ENCODE peak calls at places on chromosomes 12 and 14, in six cellular contexts. N is astrocyte of the spinal cord; D is T-helper 9 cell; P is stimulated activated CD4-positive, alpha-beta T cell treated with anti-CD3 and anti-CD28 coated beads, Interleukin-2, amount 100 ng/mL, for 48 hours; H is Karpas-422; X is NCI-H524. W is an unnamed sample.

GRCh38 chr14:61080591-61081010 is 99.6 kb downstream of the SLC38A6 start:
- DNase-seq in N (peak), D (no peak), P (no peak), H (peak), X (no peak), W (no peak)

GRCh38 chr12:30837595-30837994 is 82.8 kb upstream of the CAPRIN2 start:
- DNase-seq in N (no peak), D (no peak), P (no peak), H (no peak), X (no peak), W (no peak)

GRCh38 chr12:126950266-126950665 is 1316.7 kb upstream of the TMEM132C start:
- DNase-seq in N (no peak), D (no peak), P (no peak), H (no peak), X (peak), W (no peak)

GRCh38 chr14:76836029-76836630 is 9.9 kb downstream of the LRRC74A start:
- DNase-seq in N (no peak), D (no peak), P (no peak), H (no peak), X (no peak), W (no peak)

GRCh38 chr12:65740506-65740872 is 83.8 kb upstream of the HMGA2 start:
- DNase-seq in N (no peak), D (no peak), P (no peak), H (no peak), X (no peak), W (no peak)

GRCh38 chr12:1369942-1370620 is 224.3 kb downstream of the FBXL14 start:
- DNase-seq in N (no peak), D (no peak), P (no peak), H (peak), X (no peak), W (no peak)

GRCh38 chr14:90402009-90402408 is 5.2 kb downstream of the CALM1 start:
- DNase-seq in N (no peak), D (no peak), P (no peak), H (no peak), X (no peak), W (no peak)

GRCh38 chr12:75892779-75893408 is 138.7 kb downstream of the PHLDA1 start:
- DNase-seq in N (no peak), D (no peak), P (no peak), H (no peak), X (no peak), W (no peak)

GRCh38 chr12:115204957-115205754 is 521.2 kb upstream of the TBX3 start:
- DNase-seq in N (peak), D (no peak), P (no peak), H (no peak), X (no peak), W (no peak)

GRCh38 chr12:102322254-102322653 is 124.6 kb upstream of the PMCH start:
- DNase-seq in N (no peak), D (no peak), P (no peak), H (no peak), X (no peak), W (no peak)

GRCh38 chr12:119036878-119037493 is 55.6 kb downstream of the SRRM4 start:
- DNase-seq in N (no peak), D (no peak), P (peak), H (peak), X (peak), W (no peak)

GRCh38 chr12:50569321-50569720 is 64.5 kb downstream of the DIP2B start:
- DNase-seq in N (no peak), D (no peak), P (no peak), H (no peak), X (no peak), W (peak)

GRCh38 chr12:110281549-110282342 is 699 bp downstream of the ATP2A2 start:
- DNase-seq in N (peak), D (peak), P (peak), H (peak), X (peak), W (peak)

GRCh38 chr12:10249690-10250455 is 37.2 kb downstream of the GABARAPL1 start:
- DNase-seq in N (no peak), D (no peak), P (no peak), H (no peak), X (no peak), W (no peak)

GRCh38 chr14:59427653-59428578 is 37.3 kb downstream of the GPR135 start:
- DNase-seq in N (no peak), D (no peak), P (no peak), H (no peak), X (no peak), W (no peak)

GRCh38 chr12:58416211-58416610 is 474.8 kb downstream of the ATP23 start:
- DNase-seq in N (peak), D (no peak), P (no peak), H (no peak), X (no peak), W (peak)

GRCh38 chr12:9404469-9405260 is 196.5 kb upstream of the PZP start:
- DNase-seq in N (no peak), D (peak), P (no peak), H (no peak), X (no peak), W (no peak)

GRCh38 chr14:70671652-70672327 is 30.1 kb downstream of the TTC9 start:
- DNase-seq in N (no peak), D (no peak), P (no peak), H (no peak), X (no peak), W (no peak)

GRCh38 chr14:93709249-93709648 is 79.0 kb downstream of the PRIMA1 start:
- DNase-seq in N (no peak), D (no peak), P (no peak), H (peak), X (no peak), W (no peak)

GRCh38 chr12:4202918-4203317 is 70.6 kb upstream of the CCND2 start:
- DNase-seq in N (no peak), D (no peak), P (no peak), H (no peak), X (no peak), W (no peak)

GRCh38 chr14:21940887-21941855 is 267.6 kb upstream of the OR4E1 start:
- DNase-seq in N (peak), D (no peak), P (no peak), H (peak), X (peak), W (peak)

GRCh38 chr14:71103662-71104484 is 196.6 kb downstream of the PCNX1 start:
- DNase-seq in N (peak), D (no peak), P (no peak), H (peak), X (peak), W (peak)

GRCh38 chr12:69810870-69811498 is 14.0 kb upstream of the MYRFL start:
- DNase-seq in N (no peak), D (no peak), P (no peak), H (no peak), X (no peak), W (no peak)

GRCh38 chr14:74856366-74856765 is 19.6 kb downstream of the PROX2 start:
- DNase-seq in N (no peak), D (no peak), P (no peak), H (no peak), X (peak), W (no peak)

GRCh38 chr14:83260751-83261150 is 1727.1 kb upstream of the SEL1L start:
- DNase-seq in N (no peak), D (no peak), P (no peak), H (no peak), X (no peak), W (no peak)

GRCh38 chr14:93032301-93032929 is 83.3 kb downstream of the ITPK1 start:
- DNase-seq in N (no peak), D (no peak), P (no peak), H (no peak), X (peak), W (no peak)

GRCh38 chr12:48991247-48992050 is 7.7 kb downstream of the DDN start:
- DNase-seq in N (no peak), D (no peak), P (no peak), H (no peak), X (peak), W (no peak)

GRCh38 chr12:70661762-70662161 is 24.5 kb upstream of the PTPRB start:
- DNase-seq in N (peak), D (no peak), P (no peak), H (no peak), X (no peak), W (peak)

GRCh38 chr12:113271853-113272561 is 50.7 kb downstream of the TPCN1 start:
- DNase-seq in N (peak), D (no peak), P (no peak), H (no peak), X (no peak), W (no peak)

GRCh38 chr12:88237954-88238353 is 95.8 kb downstream of the TMTC3 start:
- DNase-seq in N (peak), D (no peak), P (no peak), H (peak), X (no peak), W (peak)

GRCh38 chr12:75908961-75909699 is 122.4 kb downstream of the PHLDA1 start:
- DNase-seq in N (peak), D (no peak), P (no peak), H (no peak), X (no peak), W (peak)

GRCh38 chr12:56487448-56488040 is 417 bp downstream of the GLS2 start:
- DNase-seq in N (no peak), D (no peak), P (peak), H (no peak), X (peak), W (peak)

GRCh38 chr12:57242329-57242690 is 8.7 kb downstream of the STAC3 start:
- DNase-seq in N (no peak), D (no peak), P (no peak), H (peak), X (peak), W (no peak)

GRCh38 chr14:105894125-105894977 is 368.0 kb downstream of the TMEM121 start:
- DNase-seq in N (no peak), D (no peak), P (no peak), H (no peak), X (no peak), W (no peak)

GRCh38 chr14:20801726-20802125 is 918 bp downstream of the RNASE1 start:
- DNase-seq in N (no peak), D (no peak), P (no peak), H (no peak), X (no peak), W (peak)

GRCh38 chr14:88297306-88297705 is 25.8 kb downstream of the KCNK10 start:
- DNase-seq in N (no peak), D (no peak), P (no peak), H (no peak), X (peak), W (no peak)

GRCh38 chr12:76927170-76927784 is 48.5 kb upstream of the CSRP2 start:
- DNase-seq in N (peak), D (no peak), P (peak), H (peak), X (peak), W (peak)

GRCh38 chr12:104494137-104494815 is 37.5 kb downstream of the CHST11 start:
- DNase-seq in N (peak), D (peak), P (peak), H (no peak), X (no peak), W (no peak)

W was measured in endothelial cell of umbilical vein.